ENCODE peak calls at places on chromosome 3, in five cellular contexts. One of them, this sample, is unnamed.

GRCh38 chr3:43647331-43648166 is 25.7 kb upstream of the ANO10 start:
- DNase-seq in H1: no peak
- DNase-seq in neuronal stem cell: no peak
- DNase-seq in H9: no peak
- DNase-seq in trophoblast cell: no peak
- DNase-seq in this sample: no peak

GRCh38 chr3:37712918-37713819 is 148.5 kb upstream of the CTDSPL start:
- DNase-seq in H1: no peak
- DNase-seq in neuronal stem cell: peak
- DNase-seq in H9: no peak
- DNase-seq in trophoblast cell: no peak
- DNase-seq in this sample: peak

GRCh38 chr3:44000586-44000985 is 241.1 kb upstream of the TOPAZ1 start:
- DNase-seq in H1: no peak
- DNase-seq in neuronal stem cell: no peak
- DNase-seq in H9: no peak
- DNase-seq in trophoblast cell: no peak
- DNase-seq in this sample: no peak

GRCh38 chr3:192494176-192494575 is 233.2 kb downstream of the FGF12 start:
- DNase-seq in H1: no peak
- DNase-seq in neuronal stem cell: no peak
- DNase-seq in H9: no peak
- DNase-seq in trophoblast cell: no peak
- DNase-seq in this sample: no peak

GRCh38 chr3:197186887-197187588 is 111.4 kb downstream of the DLG1 start:
- DNase-seq in H1: no peak
- DNase-seq in neuronal stem cell: peak
- DNase-seq in H9: no peak
- DNase-seq in trophoblast cell: peak
- DNase-seq in this sample: peak

GRCh38 chr3:21174461-21174860 is 576.5 kb downstream of the ZNF385D start:
- DNase-seq in H1: no peak
- DNase-seq in neuronal stem cell: no peak
- DNase-seq in H9: no peak
- DNase-seq in trophoblast cell: no peak
- DNase-seq in this sample: no peak

GRCh38 chr3:125383744-125384143 is 8.6 kb upstream of the ZNF148 start:
- DNase-seq in H1: no peak
- DNase-seq in neuronal stem cell: no peak
- DNase-seq in H9: no peak
- DNase-seq in trophoblast cell: no peak
- DNase-seq in this sample: no peak

GRCh38 chr3:98900265-98901031 is 1.0 kb downstream of the DCBLD2 start:
- DNase-seq in H1: no peak
- DNase-seq in neuronal stem cell: peak
- DNase-seq in H9: no peak
- DNase-seq in trophoblast cell: no peak
- DNase-seq in this sample: no peak

GRCh38 chr3:67489816-67490215 is 164.6 kb downstream of the SUCLG2 start:
- DNase-seq in H1: no peak
- DNase-seq in neuronal stem cell: no peak
- DNase-seq in H9: no peak
- DNase-seq in trophoblast cell: no peak
- DNase-seq in this sample: peak

GRCh38 chr3:177646749-177647148 is 449.5 kb upstream of the TBL1XR1 start:
- DNase-seq in H1: no peak
- DNase-seq in neuronal stem cell: no peak
- DNase-seq in H9: no peak
- DNase-seq in trophoblast cell: no peak
- DNase-seq in this sample: no peak

GRCh38 chr3:194556086-194557056 is 69.6 kb upstream of the ATP13A3 start:
- DNase-seq in H1: no peak
- DNase-seq in neuronal stem cell: no peak
- DNase-seq in H9: no peak
- DNase-seq in trophoblast cell: no peak
- DNase-seq in this sample: peak

GRCh38 chr3:71173421-71173975 is 410.0 kb downstream of the FOXP1 start:
- DNase-seq in H1: no peak
- DNase-seq in neuronal stem cell: no peak
- DNase-seq in H9: no peak
- DNase-seq in trophoblast cell: peak
- DNase-seq in this sample: peak

GRCh38 chr3:37803726-37804469 is 57.8 kb upstream of the CTDSPL start:
- DNase-seq in H1: no peak
- DNase-seq in neuronal stem cell: no peak
- DNase-seq in H9: no peak
- DNase-seq in trophoblast cell: no peak
- DNase-seq in this sample: no peak

GRCh38 chr3:158842946-158843345 is 41.1 kb downstream of the MFSD1 start:
- DNase-seq in H1: no peak
- DNase-seq in neuronal stem cell: no peak
- DNase-seq in H9: no peak
- DNase-seq in trophoblast cell: no peak
- DNase-seq in this sample: no peak

GRCh38 chr3:138118863-138119766 is 3.7 kb upstream of the DZIP1L start:
- DNase-seq in H1: no peak
- DNase-seq in neuronal stem cell: peak
- DNase-seq in H9: peak
- DNase-seq in trophoblast cell: peak
- DNase-seq in this sample: peak

GRCh38 chr3:126476976-126477330 is 1.3 kb upstream of the ZXDC start:
- DNase-seq in H1: no peak
- DNase-seq in neuronal stem cell: no peak
- DNase-seq in H9: peak
- DNase-seq in trophoblast cell: no peak
- DNase-seq in this sample: no peak

GRCh38 chr3:59774613-59775012 is 724.8 kb upstream of the CFAP20DC start:
- DNase-seq in H1: no peak
- DNase-seq in neuronal stem cell: no peak
- DNase-seq in H9: no peak
- DNase-seq in trophoblast cell: peak
- DNase-seq in this sample: peak

GRCh38 chr3:129794319-129795201 is 99.0 kb downstream of the TMCC1 start:
- DNase-seq in H1: peak
- DNase-seq in neuronal stem cell: peak
- DNase-seq in H9: peak
- DNase-seq in trophoblast cell: peak
- DNase-seq in this sample: peak

GRCh38 chr3:100396967-100397366 is 3.9 kb downstream of the TOMM70 start:
- DNase-seq in H1: no peak
- DNase-seq in neuronal stem cell: no peak
- DNase-seq in H9: no peak
- DNase-seq in trophoblast cell: no peak
- DNase-seq in this sample: no peak

GRCh38 chr3:350978-351377 is 154.4 kb downstream of the CHL1 start:
- DNase-seq in H1: no peak
- DNase-seq in neuronal stem cell: no peak
- DNase-seq in H9: no peak
- DNase-seq in trophoblast cell: no peak
- DNase-seq in this sample: no peak

GRCh38 chr3:54783611-54784010 is 144.2 kb downstream of the LRTM1 start:
- DNase-seq in H1: no peak
- DNase-seq in neuronal stem cell: no peak
- DNase-seq in H9: no peak
- DNase-seq in trophoblast cell: no peak
- DNase-seq in this sample: peak

GRCh38 chr3:183189641-183190040 is 27.1 kb upstream of the LAMP3 start:
- DNase-seq in H1: no peak
- DNase-seq in neuronal stem cell: no peak
- DNase-seq in H9: no peak
- DNase-seq in trophoblast cell: no peak
- DNase-seq in this sample: no peak

GRCh38 chr3:15647629-15648167 is 46.2 kb downstream of the BTD start:
- DNase-seq in H1: no peak
- DNase-seq in neuronal stem cell: no peak
- DNase-seq in H9: no peak
- DNase-seq in trophoblast cell: no peak
- DNase-seq in this sample: peak

GRCh38 chr3:85342915-85343314 is 384.1 kb downstream of the CADM2 start:
- DNase-seq in H1: no peak
- DNase-seq in neuronal stem cell: peak
- DNase-seq in H9: no peak
- DNase-seq in trophoblast cell: no peak
- DNase-seq in this sample: no peak

GRCh38 chr3:122355612-122356011 is 27.4 kb downstream of the MIX23 start:
- DNase-seq in H1: no peak
- DNase-seq in neuronal stem cell: no peak
- DNase-seq in H9: no peak
- DNase-seq in trophoblast cell: no peak
- DNase-seq in this sample: no peak

GRCh38 chr3:17941766-17942165 is 199.3 kb upstream of the TBC1D5 start:
- DNase-seq in H1: no peak
- DNase-seq in neuronal stem cell: no peak
- DNase-seq in H9: no peak
- DNase-seq in trophoblast cell: no peak
- DNase-seq in this sample: no peak

GRCh38 chr3:115834068-115834467 is 210.8 kb downstream of the GAP43 start:
- DNase-seq in H1: no peak
- DNase-seq in neuronal stem cell: no peak
- DNase-seq in H9: no peak
- DNase-seq in trophoblast cell: no peak
- DNase-seq in this sample: peak

GRCh38 chr3:75906555-75907112 is 121.3 kb upstream of the ZNF717 start:
- DNase-seq in H1: peak
- DNase-seq in neuronal stem cell: peak
- DNase-seq in H9: peak
- DNase-seq in trophoblast cell: no peak
- DNase-seq in this sample: peak

GRCh38 chr3:61822588-61822987 is 261.2 kb downstream of the PTPRG start:
- DNase-seq in H1: no peak
- DNase-seq in neuronal stem cell: no peak
- DNase-seq in H9: no peak
- DNase-seq in trophoblast cell: no peak
- DNase-seq in this sample: no peak

GRCh38 chr3:100277255-100277800 is 16.5 kb downstream of the TBC1D23 start:
- DNase-seq in H1: no peak
- DNase-seq in neuronal stem cell: no peak
- DNase-seq in H9: no peak
- DNase-seq in trophoblast cell: no peak
- DNase-seq in this sample: no peak

GRCh38 chr3:99128740-99129505 is 227.4 kb upstream of the DCBLD2 start:
- DNase-seq in H1: no peak
- DNase-seq in neuronal stem cell: no peak
- DNase-seq in H9: no peak
- DNase-seq in trophoblast cell: peak
- DNase-seq in this sample: peak

GRCh38 chr3:52526151-52526561 is 7.5 kb downstream of the NT5DC2 start:
- DNase-seq in H1: no peak
- DNase-seq in neuronal stem cell: no peak
- DNase-seq in H9: no peak
- DNase-seq in trophoblast cell: peak
- DNase-seq in this sample: no peak

GRCh38 chr3:81393251-81393650 is 368.2 kb downstream of the GBE1 start:
- DNase-seq in H1: no peak
- DNase-seq in neuronal stem cell: no peak
- DNase-seq in H9: no peak
- DNase-seq in trophoblast cell: no peak
- DNase-seq in this sample: no peak

GRCh38 chr3:187567026-187567425 is 103.2 kb downstream of the SST start:
- DNase-seq in H1: no peak
- DNase-seq in neuronal stem cell: no peak
- DNase-seq in H9: no peak
- DNase-seq in trophoblast cell: no peak
- DNase-seq in this sample: no peak

GRCh38 chr3:61718565-61718964 is 157.2 kb downstream of the PTPRG start:
- DNase-seq in H1: no peak
- DNase-seq in neuronal stem cell: no peak
- DNase-seq in H9: no peak
- DNase-seq in trophoblast cell: no peak
- DNase-seq in this sample: no peak

GRCh38 chr3:62451211-62451892 is 78.0 kb upstream of the FEZF2 start:
- DNase-seq in H1: no peak
- DNase-seq in neuronal stem cell: peak
- DNase-seq in H9: no peak
- DNase-seq in trophoblast cell: no peak
- DNase-seq in this sample: no peak

GRCh38 chr3:49553320-49553689 is 972 bp upstream of the BSN start:
- DNase-seq in H1: no peak
- DNase-seq in neuronal stem cell: no peak
- DNase-seq in H9: no peak
- DNase-seq in trophoblast cell: no peak
- DNase-seq in this sample: peak
- H2BK12ac ChIP-seq in H1: no peak
- H2BK12ac ChIP-seq in neuronal stem cell: no peak
- H2BK12ac ChIP-seq in H9: no peak
- H2BK12ac ChIP-seq in trophoblast cell: no peak
- H2BK12ac ChIP-seq in this sample: no peak

GRCh38 chr3:26763723-26764122 is 141.2 kb downstream of the LRRC3B start:
- DNase-seq in H1: no peak
- DNase-seq in neuronal stem cell: no peak
- DNase-seq in H9: no peak
- DNase-seq in trophoblast cell: no peak
- DNase-seq in this sample: no peak

GRCh38 chr3:26768068-26768651 is 145.6 kb downstream of the LRRC3B start:
- DNase-seq in H1: no peak
- DNase-seq in neuronal stem cell: no peak
- DNase-seq in H9: no peak
- DNase-seq in trophoblast cell: no peak
- DNase-seq in this sample: no peak
- H2BK12ac ChIP-seq in H1: no peak
- H2BK12ac ChIP-seq in neuronal stem cell: no peak
- H2BK12ac ChIP-seq in H9: no peak
- H2BK12ac ChIP-seq in trophoblast cell: no peak
- H2BK12ac ChIP-seq in this sample: no peak

DNA sequence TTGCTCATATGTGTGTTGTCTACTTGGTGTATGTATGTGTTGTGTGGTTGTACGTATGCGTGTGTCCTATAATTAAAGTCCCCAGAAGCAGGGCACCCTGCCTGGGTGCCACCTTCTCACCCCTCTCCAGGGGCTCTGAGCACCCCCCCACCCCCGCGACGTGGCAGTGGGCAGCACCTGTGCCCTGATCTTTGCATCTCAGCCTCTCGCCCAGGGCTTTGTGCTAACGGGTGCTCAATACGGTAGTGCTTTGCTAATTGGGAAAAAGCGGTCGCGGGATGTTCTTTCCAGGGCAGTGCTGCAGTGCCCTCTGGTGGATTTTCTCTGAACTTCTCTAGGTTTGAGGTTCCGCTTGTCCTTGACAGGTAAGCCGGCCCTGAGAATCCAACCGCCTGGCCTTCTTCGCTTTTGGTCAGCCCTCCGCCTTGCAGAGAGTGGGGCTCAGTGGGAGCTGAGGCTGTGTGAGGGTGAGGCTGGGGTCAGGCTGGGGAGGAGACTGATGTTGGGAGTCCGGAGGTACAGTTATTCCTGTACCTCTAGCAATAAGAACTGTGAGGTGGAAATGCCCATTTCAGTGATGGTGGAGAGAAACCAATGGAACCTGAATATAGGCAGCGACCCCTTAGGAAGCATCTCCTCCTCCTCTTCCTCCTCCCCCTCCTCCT is 17.6 kb upstream of the EPHB3 start:
- DNase-seq in H1: no peak
- DNase-seq in neuronal stem cell: peak
- DNase-seq in H9: peak
- DNase-seq in trophoblast cell: peak
- DNase-seq in this sample: peak
- H2BK12ac ChIP-seq in H1: no peak
- H2BK12ac ChIP-seq in neuronal stem cell: no peak
- H2BK12ac ChIP-seq in H9: no peak
- H2BK12ac ChIP-seq in trophoblast cell: no peak
- H2BK12ac ChIP-seq in this sample: no peak

GRCh38 chr3:149314807-149315578 is 18.4 kb downstream of the TM4SF18 start:
- DNase-seq in H1: no peak
- DNase-seq in neuronal stem cell: no peak
- DNase-seq in H9: no peak
- DNase-seq in trophoblast cell: no peak
- DNase-seq in this sample: peak
- H2BK12ac ChIP-seq in H1: no peak
- H2BK12ac ChIP-seq in neuronal stem cell: no peak
- H2BK12ac ChIP-seq in H9: no peak
- H2BK12ac ChIP-seq in trophoblast cell: no peak
- H2BK12ac ChIP-seq in this sample: no peak